ENCODE peak calls at places on chromosomes 2 and 18, in five cellular contexts. O is astrocyte of the spinal cord, F is MCF 10A, M is dorsolateral prefrontal cortex, K is progenitor cell of endocrine pancreas. B is an unnamed sample.
A peak's percentile ranks its signal among the peaks of the same experiment; 100 is the strongest.

GRCh38 chr2:227783404-227784138 is 30.1 kb upstream of the CCL20 start:
- DNase-seq in O (no peak), F (no peak), M (no peak), K (no peak), B (no peak)

GRCh38 chr2:23164173-23164572 is 220.8 kb upstream of the KLHL29 start:
- DNase-seq in O (no peak), F (no peak), M (no peak), K (no peak), B (no peak)

GRCh38 chr2:72916743-72917137 is 579 bp upstream of the EMX1 start:
- DNase-seq in O (no peak), F (no peak), M (no peak), K (no peak), B (no peak)

GRCh38 chr2:223811757-223812156 is 25.6 kb downstream of the AP1S3 start:
- DNase-seq in O (peak; percentile 52), F (no peak), M (no peak), K (no peak), B (no peak)

GRCh38 chr2:11835403-11835802 is 89.0 kb downstream of the LPIN1 start:
- DNase-seq in O (no peak), F (peak; percentile 14), M (no peak), K (no peak), B (no peak)

GRCh38 chr2:60623040-60623439 is 69.6 kb upstream of the BCL11A start:
- DNase-seq in O (no peak), F (no peak), M (no peak), K (no peak), B (no peak)

GRCh38 chr2:43169091-43169936 is 57.1 kb downstream of the ZFP36L2 start:
- DNase-seq in O (no peak), F (peak; percentile 75), M (no peak), K (no peak), B (no peak)

GRCh38 chr2:204115288-204115687 is 178.7 kb downstream of the ICOS start:
- DNase-seq in O (no peak), F (no peak), M (no peak), K (no peak), B (no peak)

GRCh38 chr2:208210688-208211451 is 21.0 kb upstream of the C2orf80 start:
- DNase-seq in O (no peak), F (no peak), M (no peak), K (no peak), B (no peak)

GRCh38 chr18:76306685-76307292 is 188.3 kb downstream of the ZNF516 start:
- DNase-seq in O (no peak), F (no peak), M (no peak), K (no peak), B (no peak)

GRCh38 chr2:237934186-237934585 is 32.6 kb upstream of the UBE2F start:
- DNase-seq in O (no peak), F (no peak), M (no peak), K (no peak), B (no peak)

GRCh38 chr2:118223487-118224136 is 135.3 kb downstream of the INSIG2 start:
- DNase-seq in O (peak; percentile 17), F (no peak), M (no peak), K (no peak), B (no peak)

DNA sequence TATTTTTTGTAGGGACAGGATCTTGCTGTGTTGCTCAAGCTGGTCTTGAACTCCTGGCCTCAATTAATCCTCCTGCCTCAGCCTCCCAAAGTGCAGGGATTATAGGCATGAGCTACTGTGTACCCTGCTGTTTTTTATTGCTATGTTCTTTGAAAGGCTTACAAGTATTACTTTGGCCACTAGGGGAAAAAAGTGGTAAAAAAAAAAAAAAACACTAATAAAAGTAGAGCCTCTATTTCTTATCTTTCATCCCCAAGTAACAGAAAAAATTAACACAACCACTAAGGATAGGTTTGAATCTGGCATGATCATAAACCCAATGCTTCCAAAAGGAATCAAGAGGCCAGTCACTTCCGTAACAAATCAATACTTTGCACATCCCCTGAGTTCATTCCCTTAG is 11.6 kb downstream of the NOL10 start:
- DNase-seq in O (no peak), F (no peak), M (no peak), K (no peak), B (no peak)
- TF ChIP-seq CTCF in O (peak; percentile 36), F (peak; percentile 16), M (no peak), K (peak; percentile 42), B (no peak)

GRCh38 chr2:120520929-120521912 is 175.3 kb downstream of the INHBB start:
- DNase-seq in O (peak; percentile 15), F (peak; percentile 68), M (no peak), K (peak; percentile 30), B (no peak)
- TF ChIP-seq CTCF in O (peak; percentile 90), F (peak; percentile 93), M (peak; percentile 65), K (peak; percentile 75), B (peak; percentile 87)

GRCh38 chr18:292271-292670 is 24.4 kb upstream of the THOC1 start:
- DNase-seq in O (peak; percentile 7), F (no peak), M (no peak), K (no peak), B (no peak)
- TF ChIP-seq CTCF in O (peak; percentile 42), F (no peak), M (no peak), K (peak; percentile 12), B (peak; percentile 6)

GRCh38 chr2:159187095-159187494 is 99.4 kb downstream of the WDSUB1 start:
- DNase-seq in O (peak; percentile 13), F (no peak), M (no peak), K (no peak), B (no peak)

GRCh38 chr2:159183346-159183745 is 103.2 kb downstream of the WDSUB1 start:
- DNase-seq in O (no peak), F (no peak), M (no peak), K (no peak), B (no peak)

GRCh38 chr2:159186462-159186861 is 100.0 kb downstream of the WDSUB1 start:
- DNase-seq in O (no peak), F (no peak), M (no peak), K (no peak), B (no peak)

GRCh38 chr2:159188449-159188848 is 98.1 kb downstream of the WDSUB1 start:
- DNase-seq in O (no peak), F (no peak), M (no peak), K (no peak), B (no peak)

GRCh38 chr2:159185401-159186130 is 100.9 kb downstream of the WDSUB1 start:
- DNase-seq in O (peak; percentile 97), F (peak; percentile 37), M (no peak), K (no peak), B (no peak)
- TF ChIP-seq CTCF in O (peak; percentile 73), F (peak; percentile 20), M (peak; percentile 28), K (peak; percentile 30), B (peak; percentile 31)

GRCh38 chr18:11121426-11121825 is 27.9 kb downstream of the PIEZO2 start:
- DNase-seq in O (no peak), F (no peak), M (no peak), K (no peak), B (peak; percentile 14)
- TF ChIP-seq CTCF in O (no peak), F (no peak), M (no peak), K (no peak), B (no peak)

DNA sequence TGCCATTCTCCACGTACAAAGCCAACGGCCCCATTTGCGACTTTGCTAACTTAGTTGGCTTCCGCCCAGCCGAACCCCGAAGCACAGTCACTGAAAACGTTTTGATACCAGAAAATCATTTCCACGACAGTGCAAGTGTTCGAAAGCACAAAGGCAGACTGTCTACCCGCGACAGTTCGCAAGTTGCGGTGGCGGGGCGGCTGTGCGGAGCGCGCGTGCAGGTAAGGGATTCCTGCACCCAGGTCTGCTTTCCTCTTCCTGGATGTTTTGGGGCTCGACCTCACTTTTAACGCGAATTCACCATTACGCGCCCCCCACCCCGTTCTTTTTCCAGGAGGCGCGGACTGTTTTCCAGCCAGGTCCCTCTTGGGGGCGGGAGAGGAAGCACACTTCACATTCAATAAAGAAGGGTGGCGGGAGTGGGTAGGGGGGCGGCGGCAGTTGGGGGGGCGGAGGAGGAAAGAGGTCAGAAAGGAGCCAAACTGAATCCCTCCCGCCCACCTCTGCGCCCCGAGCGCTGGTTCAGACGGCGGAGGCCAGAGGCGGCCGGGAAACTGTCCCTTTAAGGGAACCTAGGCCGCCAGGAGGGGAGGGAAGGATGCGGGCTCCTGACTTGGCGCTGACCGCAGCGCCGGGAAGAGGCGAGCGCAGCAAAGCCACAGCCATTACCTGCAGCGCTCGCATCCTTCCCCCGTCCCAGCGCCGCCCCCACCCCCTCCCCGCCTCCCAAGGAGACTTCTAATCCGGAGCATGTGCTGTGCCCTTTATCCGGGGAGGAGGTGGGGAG is 107.5 kb upstream of the KCTD1 start:
- DNase-seq in O (peak; percentile 58), F (peak; percentile 73), M (peak; percentile 49), K (peak; percentile 43), B (no peak)
- TF ChIP-seq CTCF in O (peak; percentile 9), F (peak; percentile 18), M (no peak), K (peak; percentile 40), B (no peak)

GRCh38 chr18:49742563-49743295 is 70.6 kb downstream of the ACAA2 start:
- DNase-seq in O (no peak), F (no peak), M (no peak), K (no peak), B (no peak)

GRCh38 chr18:49743296-49743567 is 70.1 kb downstream of the ACAA2 start:
- DNase-seq in O (no peak), F (no peak), M (no peak), K (no peak), B (no peak)

GRCh38 chr18:49747876-49748275 is 65.5 kb downstream of the ACAA2 start:
- DNase-seq in O (no peak), F (no peak), M (no peak), K (no peak), B (no peak)

GRCh38 chr18:49744395-49744987 is 68.8 kb downstream of the ACAA2 start:
- DNase-seq in O (no peak), F (no peak), M (no peak), K (no peak), B (no peak)

GRCh38 chr18:49745051-49746014 is 68.0 kb downstream of the ACAA2 start:
- DNase-seq in O (peak; percentile 9), F (no peak), M (no peak), K (no peak), B (no peak)
- TF ChIP-seq CTCF in O (no peak), F (no peak), M (no peak), K (no peak), B (no peak)

DNA sequence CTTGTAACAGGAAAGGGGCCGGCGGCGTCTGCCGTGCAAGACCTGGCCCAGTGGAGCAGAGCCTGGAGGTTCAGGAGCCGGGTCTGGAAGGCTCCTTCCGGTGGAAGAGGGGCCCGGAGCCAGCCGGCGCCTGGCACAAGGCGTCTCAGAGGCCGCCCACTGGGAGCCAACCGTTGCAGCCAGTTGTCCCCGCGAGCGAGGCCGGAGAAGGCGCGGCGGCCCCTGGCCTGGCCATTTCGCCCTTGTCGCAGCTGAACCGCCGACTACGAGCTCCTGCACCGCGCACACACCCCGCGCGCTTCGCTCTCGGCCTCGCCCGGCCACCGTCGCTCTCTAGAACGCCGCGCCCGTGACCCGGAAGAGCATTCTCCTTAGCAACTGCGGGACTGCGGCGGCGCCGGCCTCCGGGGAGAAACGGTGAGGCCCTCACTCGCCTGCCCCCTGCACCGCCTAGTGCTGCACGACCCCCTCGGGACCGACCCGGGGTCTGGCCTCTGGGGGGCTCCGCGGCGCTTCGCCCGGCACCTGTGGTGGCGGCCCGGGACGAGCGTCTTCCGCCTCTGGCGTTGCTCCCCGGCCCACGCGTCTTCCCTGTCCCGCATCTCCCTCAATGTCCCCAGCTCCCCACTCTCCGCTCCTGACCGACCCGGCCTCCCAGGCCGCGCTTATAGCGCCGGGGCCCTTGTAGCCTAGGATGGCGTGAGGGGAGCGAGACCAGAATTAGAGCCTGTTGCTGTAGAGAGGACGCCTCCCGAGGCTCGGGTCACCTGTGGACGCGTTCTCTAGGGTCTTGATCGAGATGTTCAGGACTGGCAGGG is at the start of gene DIS3L2:
- DNase-seq in O (peak; percentile 81), F (peak; percentile 79), M (peak; percentile 77), K (peak; percentile 57), B (peak; percentile 27)
- TF ChIP-seq CTCF in O (no peak), F (no peak), M (no peak), K (no peak), B (no peak)